ENCODE peak calls at places on chromosomes 1 and 21, in four cellular contexts. One of them, this sample, is unnamed.
A peak's percentile ranks its signal among the peaks of the same experiment; 100 is the strongest.

GRCh38 chr1:183804916-183805734 is at the start of gene RGL1:
- DNase-seq in uterus: peak; percentile 73
- DNase-seq in neuronal stem cell: peak; percentile 56
- DNase-seq in psoas muscle: peak; percentile 81
- DNase-seq in this sample: no peak

GRCh38 chr1:30188999-30189398 is 534.4 kb downstream of the MATN1 start:
- DNase-seq in uterus: no peak
- DNase-seq in neuronal stem cell: no peak
- DNase-seq in psoas muscle: no peak
- DNase-seq in this sample: peak; percentile 81

GRCh38 chr21:45850181-45850580 is 131.4 kb upstream of the COL6A1 start:
- DNase-seq in uterus: no peak
- DNase-seq in neuronal stem cell: no peak
- DNase-seq in psoas muscle: no peak
- DNase-seq in this sample: no peak

GRCh38 chr1:83632906-83633305 is 366.0 kb downstream of the TTLL7 start:
- DNase-seq in uterus: no peak
- DNase-seq in neuronal stem cell: no peak
- DNase-seq in psoas muscle: no peak
- DNase-seq in this sample: no peak

GRCh38 chr21:33425825-33426224 is 22.6 kb downstream of the IFNGR2 start:
- DNase-seq in uterus: no peak
- DNase-seq in neuronal stem cell: no peak
- DNase-seq in psoas muscle: no peak
- DNase-seq in this sample: no peak

GRCh38 chr21:19244502-19245187 is 841.1 kb upstream of the TMPRSS15 start:
- DNase-seq in uterus: no peak
- DNase-seq in neuronal stem cell: no peak
- DNase-seq in psoas muscle: peak; percentile 36
- DNase-seq in this sample: no peak

GRCh38 chr1:109786531-109787021 is 22.9 kb upstream of the EPS8L3 start:
- DNase-seq in uterus: no peak
- DNase-seq in neuronal stem cell: no peak
- DNase-seq in psoas muscle: peak; percentile 38
- DNase-seq in this sample: no peak

GRCh38 chr1:186948542-186948941 is 119.8 kb downstream of the PLA2G4A start:
- DNase-seq in uterus: no peak
- DNase-seq in neuronal stem cell: no peak
- DNase-seq in psoas muscle: no peak
- DNase-seq in this sample: no peak

GRCh38 chr1:158177705-158178450 is 2.8 kb upstream of the CD1D start:
- DNase-seq in uterus: peak; percentile 79
- DNase-seq in neuronal stem cell: peak; percentile 74
- DNase-seq in psoas muscle: peak; percentile 96
- DNase-seq in this sample: no peak

GRCh38 chr1:193974286-193974798 is 787.9 kb upstream of the B3GALT2 start:
- DNase-seq in uterus: no peak
- DNase-seq in neuronal stem cell: no peak
- DNase-seq in psoas muscle: no peak
- DNase-seq in this sample: no peak

GRCh38 chr1:160022330-160023310 is 9.2 kb downstream of the PIGM start:
- DNase-seq in uterus: no peak
- DNase-seq in neuronal stem cell: no peak
- DNase-seq in psoas muscle: no peak
- DNase-seq in this sample: no peak

GRCh38 chr1:95742591-95743089 is 508.6 kb downstream of the RWDD3 start:
- DNase-seq in uterus: no peak
- DNase-seq in neuronal stem cell: no peak
- DNase-seq in psoas muscle: no peak
- DNase-seq in this sample: no peak

GRCh38 chr1:183609313-183609712 is 19.1 kb upstream of the NCF2 start:
- DNase-seq in uterus: peak; percentile 60
- DNase-seq in neuronal stem cell: no peak
- DNase-seq in psoas muscle: peak; percentile 67
- DNase-seq in this sample: no peak

GRCh38 chr1:223285452-223285851 is 78.5 kb downstream of the SUSD4 start:
- DNase-seq in uterus: no peak
- DNase-seq in neuronal stem cell: no peak
- DNase-seq in psoas muscle: no peak
- DNase-seq in this sample: no peak

GRCh38 chr1:185096531-185096930 is 51.2 kb downstream of the RNF2 start:
- DNase-seq in uterus: no peak
- DNase-seq in neuronal stem cell: no peak
- DNase-seq in psoas muscle: no peak
- DNase-seq in this sample: no peak

GRCh38 chr1:219875860-219876259 is 52.5 kb downstream of the SLC30A10 start:
- DNase-seq in uterus: no peak
- DNase-seq in neuronal stem cell: no peak
- DNase-seq in psoas muscle: no peak
- DNase-seq in this sample: no peak

GRCh38 chr1:37858931-37859506 is 373 bp downstream of the MTF1 start:
- DNase-seq in uterus: no peak
- DNase-seq in neuronal stem cell: no peak
- DNase-seq in psoas muscle: no peak
- DNase-seq in this sample: no peak

GRCh38 chr1:167273027-167273800 is 52.5 kb downstream of the POU2F1 start:
- DNase-seq in uterus: no peak
- DNase-seq in neuronal stem cell: no peak
- DNase-seq in psoas muscle: no peak
- DNase-seq in this sample: no peak

GRCh38 chr1:197423006-197423405 is 155.0 kb downstream of the CRB1 start:
- DNase-seq in uterus: no peak
- DNase-seq in neuronal stem cell: no peak
- DNase-seq in psoas muscle: no peak
- DNase-seq in this sample: no peak

GRCh38 chr21:42230636-42231035 is 11.7 kb downstream of the ABCG1 start:
- DNase-seq in uterus: no peak
- DNase-seq in neuronal stem cell: no peak
- DNase-seq in psoas muscle: no peak
- DNase-seq in this sample: no peak

GRCh38 chr1:1604374-1605033 is 4.6 kb upstream of the FNDC10 start:
- DNase-seq in uterus: no peak
- DNase-seq in neuronal stem cell: no peak
- DNase-seq in psoas muscle: no peak
- DNase-seq in this sample: no peak

GRCh38 chr1:93908394-93909145 is 660 bp downstream of the GCLM start:
- DNase-seq in uterus: peak; percentile 25
- DNase-seq in neuronal stem cell: peak; percentile 21
- DNase-seq in psoas muscle: peak; percentile 61
- DNase-seq in this sample: no peak

GRCh38 chr1:41613646-41614592 is 129.4 kb upstream of the EDN2 start:
- DNase-seq in uterus: no peak
- DNase-seq in neuronal stem cell: no peak
- DNase-seq in psoas muscle: no peak
- DNase-seq in this sample: peak; percentile 79
- H3K4me3 ChIP-seq in uterus: no peak overlapping the region
- H3K4me3 ChIP-seq in neuronal stem cell: no peak overlapping the region
- H3K4me3 ChIP-seq in psoas muscle: no peak overlapping the region
- H3K4me3 ChIP-seq in this sample: no peak overlapping the region

DNA sequence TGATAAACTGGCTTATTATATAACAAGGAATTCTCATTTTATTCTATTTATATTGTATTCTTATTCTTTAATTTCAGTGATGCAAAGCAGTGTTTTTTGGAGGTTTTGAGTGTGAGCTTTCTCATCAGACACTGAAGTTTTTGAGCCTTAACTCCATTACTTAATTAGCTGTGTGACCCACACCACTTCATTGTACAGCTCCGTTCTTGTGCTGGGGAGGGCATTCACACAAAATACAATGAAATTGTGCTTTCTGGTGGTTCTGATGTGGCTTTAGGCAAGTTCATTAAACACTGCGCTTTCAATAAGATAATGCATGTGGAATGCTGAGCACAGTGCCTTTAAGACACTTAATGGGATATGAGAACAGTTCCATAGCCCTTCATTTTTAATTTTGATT is 102.7 kb upstream of the TPTE start:
- DNase-seq in uterus: no peak
- DNase-seq in neuronal stem cell: no peak
- DNase-seq in psoas muscle: no peak
- DNase-seq in this sample: peak; percentile 92
- H3K9me3 ChIP-seq in uterus: no peaks in the 10 kb centered on the region
- H3K9me3 ChIP-seq in neuronal stem cell: no peaks in the 10 kb centered on the region
- H3K9me3 ChIP-seq in psoas muscle: peaks cover 7% of the 10 kb centered on the region
- H3K9me3 ChIP-seq in this sample: peaks cover 19% of the 10 kb centered on the region

DNA sequence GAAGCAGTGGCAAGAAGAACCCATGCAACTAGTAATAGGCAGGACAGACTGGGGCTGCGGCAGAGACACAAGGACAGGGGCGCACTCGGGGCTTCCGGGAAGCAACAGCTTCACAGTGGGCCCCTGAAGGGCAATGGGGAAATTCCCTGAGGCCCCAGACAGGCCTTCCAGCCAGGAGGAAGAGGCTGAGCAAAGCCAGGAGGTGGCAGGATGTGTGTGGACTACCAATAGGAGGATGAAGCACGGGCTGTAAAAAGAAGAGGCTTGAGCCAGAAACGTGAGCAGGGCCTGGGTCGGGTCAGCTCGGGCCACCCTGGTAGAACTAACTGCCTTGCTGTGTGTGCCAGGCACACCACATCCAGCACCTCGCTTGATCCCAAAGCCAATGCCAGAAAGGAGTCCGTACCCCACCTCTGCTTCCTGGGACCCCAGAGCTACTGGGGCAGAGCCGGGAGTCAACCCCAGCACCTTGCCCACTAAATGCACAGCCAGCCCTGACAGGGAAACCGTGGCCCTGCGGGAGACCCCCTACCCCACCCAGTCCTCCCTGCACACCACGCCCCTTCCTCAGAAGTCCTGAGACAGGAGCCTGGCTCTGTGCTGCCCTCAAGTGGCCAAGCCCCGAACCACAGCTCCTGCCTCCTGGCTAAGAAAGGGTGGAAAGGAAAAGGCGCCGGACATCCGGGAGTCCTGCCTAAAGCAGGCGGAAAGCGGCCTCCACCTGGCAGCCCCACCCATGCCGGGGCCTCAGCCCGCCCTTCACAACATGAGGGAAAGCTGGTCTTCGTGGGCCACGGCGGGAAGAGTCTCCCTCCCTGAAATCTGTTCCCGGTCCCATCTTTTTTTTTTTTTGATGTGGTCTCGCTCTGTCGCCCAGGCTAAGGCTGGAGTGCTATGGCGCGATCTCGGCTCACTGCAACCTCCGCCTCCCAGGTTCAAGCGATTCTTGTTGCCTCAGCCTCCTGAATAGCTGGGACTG is 33.7 kb downstream of the TTC39A start:
- DNase-seq in uterus: peak; percentile 83
- DNase-seq in neuronal stem cell: peak; percentile 83
- DNase-seq in psoas muscle: peak; percentile 91
- DNase-seq in this sample: no peak
- H3K4me3 ChIP-seq in uterus: peak overlapping the region; percentile 35
- H3K4me3 ChIP-seq in neuronal stem cell: no peak overlapping the region
- H3K4me3 ChIP-seq in psoas muscle: peak overlapping the region; percentile 59
- H3K4me3 ChIP-seq in this sample: peak overlapping the region; percentile 53

DNA sequence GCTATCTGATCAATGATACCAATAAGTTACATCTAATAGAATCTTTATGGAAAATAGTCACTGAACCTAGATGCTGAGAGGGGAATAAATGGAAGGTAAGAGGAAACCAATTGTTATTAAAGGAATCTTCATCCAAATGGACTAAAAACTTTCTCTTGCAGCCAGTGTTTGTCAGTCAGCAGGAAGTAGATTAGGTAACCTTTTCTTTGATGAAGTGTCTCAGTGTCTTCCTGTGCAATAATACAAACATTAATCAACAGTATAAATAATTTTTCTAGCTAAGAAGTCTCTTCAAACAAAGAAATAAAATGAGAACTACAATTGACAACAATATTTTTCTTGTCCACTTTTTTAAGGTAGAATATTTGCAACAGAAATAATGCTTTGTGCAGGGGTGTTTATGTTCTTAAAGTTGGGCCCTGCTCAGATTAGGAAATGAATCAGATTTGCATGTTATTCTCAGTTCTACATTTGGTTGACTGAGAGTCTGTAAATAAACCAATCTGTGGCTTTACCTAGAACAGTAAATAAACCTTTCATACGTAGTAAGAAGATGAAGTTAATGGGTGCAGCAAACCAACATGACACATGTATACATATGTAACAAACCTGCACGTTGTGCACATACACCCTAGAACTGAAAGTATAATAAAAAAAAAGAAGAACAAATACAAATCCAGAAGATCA is 391.4 kb downstream of the MRPL39 start:
- DNase-seq in uterus: no peak
- DNase-seq in neuronal stem cell: no peak
- DNase-seq in psoas muscle: no peak
- DNase-seq in this sample: no peak
- H3K9me3 ChIP-seq in uterus: no peaks in the 10 kb centered on the region
- H3K9me3 ChIP-seq in neuronal stem cell: no peaks in the 10 kb centered on the region
- H3K9me3 ChIP-seq in psoas muscle: peaks cover 11% of the 10 kb centered on the region
- H3K9me3 ChIP-seq in this sample: no peaks in the 10 kb centered on the region

GRCh38 chr1:204359474-204360255 is at the start of gene PLEKHA6:
- DNase-seq in uterus: peak; percentile 66
- DNase-seq in neuronal stem cell: no peak
- DNase-seq in psoas muscle: peak; percentile 77
- DNase-seq in this sample: no peak

GRCh38 chr1:204358605-204359004 is 1.1 kb downstream of the PLEKHA6 start:
- DNase-seq in uterus: no peak
- DNase-seq in neuronal stem cell: no peak
- DNase-seq in psoas muscle: no peak
- DNase-seq in this sample: no peak

GRCh38 chr1:204360314-204360713 is 585 bp upstream of the PLEKHA6 start:
- DNase-seq in uterus: no peak
- DNase-seq in neuronal stem cell: no peak
- DNase-seq in psoas muscle: no peak
- DNase-seq in this sample: no peak

GRCh38 chr1:204358145-204358544 is 1.6 kb downstream of the PLEKHA6 start:
- DNase-seq in uterus: no peak
- DNase-seq in neuronal stem cell: no peak
- DNase-seq in psoas muscle: no peak
- DNase-seq in this sample: no peak

GRCh38 chr1:204359131-204359473 is 627 bp downstream of the PLEKHA6 start:
- DNase-seq in uterus: no peak
- DNase-seq in neuronal stem cell: no peak
- DNase-seq in psoas muscle: no peak
- DNase-seq in this sample: no peak
- H3K4me3 ChIP-seq in uterus: no peak overlapping the region
- H3K4me3 ChIP-seq in neuronal stem cell: peak overlapping the region; percentile 20
- H3K4me3 ChIP-seq in psoas muscle: no peak overlapping the region
- H3K4me3 ChIP-seq in this sample: peak overlapping the region; percentile 14

This sample was measured in esophagus muscularis mucosa.